ENCODE peak calls at places on chromosomes 7 and 10, in four cellular contexts. X, B, O and Q are unnamed samples.

GRCh38 chr7:2966466-2967078 is 77.1 kb downstream of the CARD11 start:
- DNase-seq in X (no peak), B (peak), O (no peak), Q (no peak)

GRCh38 chr7:127258111-127258510 is 5.4 kb upstream of the GRM8 start:
- DNase-seq in X (peak), B (no peak), O (no peak), Q (no peak)

GRCh38 chr7:150631866-150632864 is at the start of gene GIMAP6:
- DNase-seq in X (no peak), B (no peak), O (no peak), Q (no peak)

GRCh38 chr10:110336111-110336721 is 31.5 kb upstream of the SMNDC1 start:
- DNase-seq in X (peak), B (no peak), O (peak), Q (no peak)

GRCh38 chr7:27134392-27134791 is 3.8 kb upstream of the HOXA4 start:
- DNase-seq in X (no peak), B (no peak), O (peak), Q (no peak)

GRCh38 chr10:33336606-33337334 is 2.3 kb upstream of the NRP1 start:
- DNase-seq in X (peak), B (no peak), O (no peak), Q (peak)

GRCh38 chr10:124231188-124232135 is 138.1 kb upstream of the CHST15 start:
- DNase-seq in X (no peak), B (no peak), O (no peak), Q (peak)

GRCh38 chr10:82190432-82191260 is 315.7 kb downstream of the NRG3 start:
- DNase-seq in X (no peak), B (no peak), O (peak), Q (no peak)

GRCh38 chr7:542935-543789 is 23.5 kb upstream of the PDGFA start:
- DNase-seq in X (no peak), B (no peak), O (no peak), Q (no peak)

GRCh38 chr7:30469303-30469702 is 9.3 kb downstream of the NOD1 start:
- DNase-seq in X (peak), B (no peak), O (peak), Q (no peak)

GRCh38 chr7:92904292-92905131 is 68.1 kb upstream of the CDK6 start:
- DNase-seq in X (peak), B (peak), O (no peak), Q (peak)

GRCh38 chr7:45708046-45708950 is 134.1 kb downstream of the ADCY1 start:
- DNase-seq in X (no peak), B (no peak), O (peak), Q (no peak)

GRCh38 chr7:27709137-27710075 is 30.6 kb upstream of the TAX1BP1 start:
- DNase-seq in X (no peak), B (no peak), O (no peak), Q (no peak)

GRCh38 chr7:148611692-148612091 is 21.1 kb downstream of the C7orf33 start:
- DNase-seq in X (peak), B (no peak), O (no peak), Q (no peak)

GRCh38 chr7:94252971-94253370 is 141.7 kb upstream of the COL1A2 start:
- DNase-seq in X (no peak), B (no peak), O (no peak), Q (no peak)

GRCh38 chr7:362416-363096 is 72.6 kb downstream of the FOXL3 start:
- DNase-seq in X (no peak), B (no peak), O (no peak), Q (no peak)

GRCh38 chr10:133022784-133023115 is 65.0 kb upstream of the ADGRA1 start:
- DNase-seq in X (no peak), B (no peak), O (no peak), Q (no peak)

GRCh38 chr10:1938317-1938716 is 201.0 kb upstream of the ADARB2 start:
- DNase-seq in X (no peak), B (no peak), O (no peak), Q (no peak)

GRCh38 chr7:118052330-118052729 is 131.6 kb upstream of the LSM8 start:
- DNase-seq in X (no peak), B (no peak), O (no peak), Q (no peak)

GRCh38 chr10:1173091-1173490 is 116.9 kb downstream of the WDR37 start:
- DNase-seq in X (no peak), B (no peak), O (no peak), Q (no peak)

GRCh38 chr7:20172736-20173334 is 44.3 kb downstream of the MACC1 start:
- DNase-seq in X (peak), B (peak), O (no peak), Q (peak)

GRCh38 chr10:129161184-129161583 is 305.9 kb upstream of the MGMT start:
- DNase-seq in X (peak), B (no peak), O (no peak), Q (no peak)

GRCh38 chr10:49664006-49664841 is 15.2 kb upstream of the C10orf53 start:
- DNase-seq in X (no peak), B (no peak), O (no peak), Q (no peak)

GRCh38 chr10:88989423-88989822 is 1.2 kb upstream of the FAS start:
- DNase-seq in X (no peak), B (no peak), O (no peak), Q (no peak)

GRCh38 chr10:100157140-100157539 is 28.7 kb downstream of the ERLIN1 start:
- DNase-seq in X (no peak), B (no peak), O (no peak), Q (no peak)

GRCh38 chr7:152145853-152146466 is 120.5 kb downstream of the GALNT11 start:
- DNase-seq in X (peak), B (no peak), O (no peak), Q (no peak)

GRCh38 chr7:19102884-19103283 is 14.6 kb downstream of the TWIST1 start:
- DNase-seq in X (no peak), B (no peak), O (no peak), Q (no peak)

GRCh38 chr7:66859794-66860645 is 61.0 kb upstream of the TMEM248 start:
- DNase-seq in X (peak), B (no peak), O (no peak), Q (no peak)

GRCh38 chr10:18043607-18044006 is 91.9 kb downstream of the SLC39A12 start:
- DNase-seq in X (no peak), B (no peak), O (no peak), Q (no peak)

GRCh38 chr10:20088302-20088701 is 272.1 kb downstream of the PLXDC2 start:
- DNase-seq in X (no peak), B (no peak), O (no peak), Q (no peak)

GRCh38 chr7:27098493-27099223 is 2.9 kb upstream of the HOXA1 start:
- DNase-seq in X (peak), B (no peak), O (no peak), Q (no peak)

GRCh38 chr7:155665079-155665956 is 20.9 kb downstream of the RBM33 start:
- DNase-seq in X (no peak), B (no peak), O (no peak), Q (no peak)

GRCh38 chr10:24279166-24279565 is 70.2 kb downstream of the KIAA1217 start:
- DNase-seq in X (no peak), B (no peak), O (no peak), Q (no peak)

GRCh38 chr7:79922894-79923293 is 211.7 kb upstream of the GNAI1 start:
- DNase-seq in X (no peak), B (no peak), O (no peak), Q (no peak)

GRCh38 chr10:53700227-53700626 is 927.6 kb upstream of the MBL2 start:
- DNase-seq in X (no peak), B (no peak), O (no peak), Q (no peak)

DNA sequence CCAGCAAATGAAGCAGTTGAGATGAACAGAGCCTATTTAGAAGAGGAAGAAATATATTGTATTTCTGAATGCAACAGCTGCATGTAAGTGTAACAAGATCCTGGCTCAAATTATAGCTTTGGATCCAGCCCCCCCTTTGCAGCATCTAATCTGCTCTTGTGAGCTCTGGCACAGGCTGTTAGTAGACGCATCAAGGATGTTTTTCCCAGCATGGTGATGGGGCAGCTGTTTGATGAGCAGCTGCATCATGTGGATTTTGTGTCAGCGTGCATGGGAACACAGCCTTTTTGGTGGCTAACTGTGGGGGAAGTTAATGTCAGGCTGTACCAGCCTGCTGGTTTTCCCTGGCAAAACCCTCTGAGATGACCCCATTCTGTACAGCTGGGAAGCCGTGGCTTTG is 70.4 kb downstream of the NPS start:
- DNase-seq in X (no peak), B (no peak), O (no peak), Q (no peak)
- TF ChIP-seq POLR2AphosphoS5 in X (no peak), B (no peak), O (no peak), Q (no peak)

GRCh38 chr7:112596260-112596659 is 115.5 kb downstream of the LSMEM1 start:
- DNase-seq in X (no peak), B (no peak), O (no peak), Q (no peak)
- TF ChIP-seq POLR2AphosphoS5 in X (no peak), B (no peak), O (no peak), Q (no peak)

GRCh38 chr7:139427029-139427420 is 56.4 kb downstream of the KLRG2 start:
- DNase-seq in X (no peak), B (no peak), O (no peak), Q (no peak)
- TF ChIP-seq POLR2AphosphoS5 in X (no peak), B (no peak), O (no peak), Q (no peak)

DNA sequence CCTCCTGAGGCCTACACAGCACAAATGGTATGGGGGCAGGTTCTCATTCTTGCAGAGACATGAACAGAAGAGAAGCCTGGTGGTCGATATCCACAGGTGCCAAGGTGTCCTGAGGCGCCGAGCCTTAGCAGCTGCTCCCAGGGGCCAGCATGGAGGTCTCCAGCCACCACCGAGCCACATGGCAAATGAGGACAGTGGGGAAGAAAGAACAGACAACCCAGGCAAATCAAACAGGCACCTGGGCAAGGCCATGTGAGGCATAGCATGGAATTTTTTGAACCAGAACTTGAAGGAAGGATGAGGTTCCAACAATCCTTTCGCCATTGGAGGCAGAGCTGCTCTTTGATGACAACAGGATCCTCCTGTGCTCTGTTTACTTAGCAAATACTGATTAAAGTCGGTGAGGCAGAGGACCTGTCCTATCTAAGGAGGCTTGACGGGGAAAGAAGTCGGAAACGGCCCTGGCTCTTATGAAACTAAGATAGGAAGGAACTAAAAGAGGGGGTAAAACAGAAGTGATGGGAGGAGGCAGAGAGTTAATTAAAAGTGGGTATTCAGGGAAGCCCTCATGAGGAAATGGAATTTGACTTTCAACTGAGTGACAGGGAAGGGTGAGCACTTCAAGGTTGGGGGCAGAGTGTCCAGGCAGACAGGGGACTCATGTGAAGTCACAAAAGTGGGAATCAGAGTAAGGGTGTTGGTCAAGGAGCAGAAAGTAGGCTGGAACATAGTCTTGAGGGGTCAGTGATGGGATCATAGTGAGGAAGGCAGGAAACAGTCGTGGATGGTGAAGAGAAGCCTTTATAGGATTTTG is 8.6 kb upstream of the CALML3 start:
- DNase-seq in X (no peak), B (no peak), O (no peak), Q (no peak)
- TF ChIP-seq POLR2AphosphoS5 in X (no peak), B (no peak), O (no peak), Q (no peak)

GRCh38 chr7:130668258-130669050 is at the start of gene COPG2:
- DNase-seq in X (peak), B (peak), O (peak), Q (peak)
- TF ChIP-seq POLR2AphosphoS5 in X (peak), B (no peak), O (no peak), Q (no peak)

GRCh38 chr7:130890176-130891020 is 156.4 kb upstream of the KLF14 start:
- DNase-seq in X (no peak), B (no peak), O (no peak), Q (no peak)

GRCh38 chr7:130893441-130893894 is 159.5 kb upstream of the KLF14 start:
- DNase-seq in X (no peak), B (no peak), O (no peak), Q (no peak)

GRCh38 chr7:130888468-130888867 is 154.5 kb upstream of the KLF14 start:
- DNase-seq in X (no peak), B (no peak), O (no peak), Q (no peak)

GRCh38 chr7:130894146-130895005 is 160.4 kb upstream of the KLF14 start:
- DNase-seq in X (no peak), B (peak), O (peak), Q (no peak)

DNA sequence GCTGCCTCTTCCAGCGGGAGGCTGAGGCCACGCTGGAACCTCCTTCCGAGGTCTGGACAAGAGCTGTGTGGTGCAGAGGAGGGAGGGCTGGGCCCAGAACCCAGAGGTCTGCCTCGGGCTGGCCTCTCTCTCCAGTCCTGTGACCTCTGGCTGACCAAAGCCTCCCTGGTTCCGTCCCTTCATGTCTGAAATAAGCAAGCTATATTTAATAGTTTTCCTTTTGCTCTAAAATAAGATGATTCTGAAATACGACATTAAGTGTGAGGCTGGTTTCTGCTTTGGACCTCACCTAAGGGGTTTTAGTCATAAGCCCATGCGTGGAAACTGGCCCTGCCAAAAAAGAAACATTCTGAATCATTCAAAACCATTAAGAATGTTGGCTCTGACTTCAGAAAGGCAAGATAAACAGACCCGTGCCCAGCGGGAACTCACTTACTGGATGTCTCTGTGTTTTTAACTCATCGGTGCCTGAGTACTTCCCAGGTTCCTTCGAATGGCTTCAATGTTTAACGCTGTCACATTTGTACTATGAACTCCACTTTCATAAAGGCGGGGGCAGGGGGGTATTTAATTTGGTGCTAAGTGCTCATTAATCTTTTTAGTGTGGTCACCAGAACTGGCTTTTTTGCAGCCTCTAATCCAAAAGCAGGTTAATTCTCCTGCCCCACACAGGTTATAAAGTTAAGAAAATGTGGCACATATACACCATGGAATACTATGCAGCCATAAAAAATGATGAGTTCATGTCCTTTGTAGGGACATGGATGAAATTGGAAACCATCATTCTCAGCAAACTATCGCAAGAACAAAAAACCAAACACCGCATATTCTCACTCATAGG is 157.5 kb upstream of the KLF14 start:
- DNase-seq in X (no peak), B (peak), O (peak), Q (no peak)
- TF ChIP-seq POLR2AphosphoS5 in X (no peak), B (peak), O (no peak), Q (no peak)

GRCh38 chr7:116193329-116194087 is 16.8 kb upstream of the TES start:
- DNase-seq in X (no peak), B (no peak), O (no peak), Q (no peak)
- TF ChIP-seq POLR2AphosphoS5 in X (no peak), B (peak), O (no peak), Q (no peak)

GRCh38 chr7:135798104-135798503 is 49.5 kb upstream of the FAM180A start:
- DNase-seq in X (no peak), B (no peak), O (no peak), Q (no peak)

GRCh38 chr7:135792334-135792733 is 43.7 kb upstream of the FAM180A start:
- DNase-seq in X (no peak), B (no peak), O (no peak), Q (no peak)

GRCh38 chr7:135793841-135794240 is 45.2 kb upstream of the FAM180A start:
- DNase-seq in X (no peak), B (no peak), O (no peak), Q (no peak)

GRCh38 chr7:135792866-135793265 is 44.3 kb upstream of the FAM180A start:
- DNase-seq in X (no peak), B (no peak), O (no peak), Q (no peak)

DNA sequence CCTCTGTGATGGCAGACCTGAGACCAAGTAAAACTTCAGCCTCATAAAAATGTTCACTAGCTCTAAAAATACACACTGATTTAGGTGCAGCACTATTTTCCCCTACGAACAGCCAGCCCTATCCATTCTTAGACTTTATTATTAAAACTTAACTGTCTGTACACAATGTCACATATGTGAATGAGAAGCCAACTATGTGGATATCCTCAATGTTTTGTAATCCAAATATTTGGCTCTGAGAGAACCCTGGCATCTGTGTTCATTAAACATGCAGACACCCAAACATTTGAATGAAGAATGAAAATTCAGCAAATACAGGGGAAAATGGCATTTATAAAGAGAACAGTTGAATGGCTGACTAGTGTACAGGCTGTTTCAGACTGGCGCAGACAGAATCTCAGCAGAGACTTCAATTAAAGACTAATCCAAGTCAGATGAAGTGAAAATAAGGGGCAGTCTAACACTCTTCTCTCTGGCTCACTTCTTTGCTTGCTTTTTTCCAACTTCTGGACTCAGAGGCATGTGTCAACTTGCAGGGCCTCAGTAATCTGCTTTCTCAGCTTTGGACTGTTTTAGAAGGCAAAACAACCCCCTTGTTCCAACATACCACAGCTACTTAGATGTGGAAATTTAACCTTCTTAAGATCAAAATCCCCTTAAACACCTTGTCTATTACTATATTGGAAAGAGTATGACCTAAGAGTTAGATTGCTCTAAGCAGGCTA is 47.4 kb upstream of the FAM180A start:
- DNase-seq in X (no peak), B (no peak), O (peak), Q (no peak)
- TF ChIP-seq POLR2AphosphoS5 in X (no peak), B (no peak), O (no peak), Q (no peak)

GRCh38 chr7:74495112-74495880 is 41.6 kb downstream of the GTF2IRD1 start:
- DNase-seq in X (no peak), B (no peak), O (no peak), Q (no peak)

GRCh38 chr7:74490546-74490945 is 36.8 kb downstream of the GTF2IRD1 start:
- DNase-seq in X (no peak), B (no peak), O (no peak), Q (no peak)

GRCh38 chr7:74493295-74493694 is 39.6 kb downstream of the GTF2IRD1 start:
- DNase-seq in X (no peak), B (no peak), O (no peak), Q (no peak)

GRCh38 chr7:74496272-74496671 is 42.6 kb downstream of the GTF2IRD1 start:
- DNase-seq in X (no peak), B (no peak), O (no peak), Q (no peak)

GRCh38 chr7:74494076-74494548 is 40.4 kb downstream of the GTF2IRD1 start:
- DNase-seq in X (no peak), B (no peak), O (no peak), Q (no peak)
- TF ChIP-seq POLR2AphosphoS5 in X (no peak), B (no peak), O (no peak), Q (no peak)